ENCODE peak calls at places on chromosomes 2 and 18, in ten cellular contexts. P, M, S, Q, X, C, L, K, R and N are unnamed samples. For H3K4me1, the result is how much of the 10 kb centered on the place peaks cover.

GRCh38 chr2:127671557-127672302 is 3.6 kb downstream of the LIMS2 start:
- DNase-seq in C (no peak), L (no peak), Q (no peak), P (no peak), R (no peak), K (no peak), S (no peak), M (no peak), X (no peak), N (no peak)

GRCh38 chr18:63082661-63083531 is 236.7 kb downstream of the BCL2 start:
- DNase-seq in L (no peak), R (no peak), P (no peak), X (no peak), M (no peak), C (no peak), K (no peak), Q (no peak), S (no peak), N (peak)

GRCh38 chr18:57930476-57930875 is 113.5 kb upstream of the NEDD4L start:
- DNase-seq in X (no peak), P (no peak), R (no peak), M (no peak), S (no peak), L (no peak), C (no peak), K (no peak), Q (no peak), N (no peak)

GRCh38 chr2:208985644-208986043 is 438.2 kb upstream of the MAP2 start:
- DNase-seq in Q (no peak), R (no peak), P (no peak), K (no peak), L (no peak), M (no peak), S (no peak), X (no peak), C (no peak), N (no peak)

GRCh38 chr2:176239016-176239415 is 30.2 kb upstream of the MTX2 start:
- DNase-seq in Q (no peak), K (no peak), S (no peak), R (no peak), C (no peak), M (no peak), X (no peak), L (no peak), P (no peak), N (no peak)

GRCh38 chr2:5188636-5189035 is 503.5 kb upstream of the SOX11 start:
- DNase-seq in P (no peak), Q (no peak), L (no peak), S (no peak), M (no peak), X (no peak), R (no peak), C (no peak), K (no peak), N (no peak)

GRCh38 chr2:20617081-20617575 is 33.8 kb downstream of the HS1BP3 start:
- DNase-seq in K (peak), L (no peak), X (no peak), C (no peak), M (peak), S (peak), P (peak), Q (peak), R (peak), N (peak)

GRCh38 chr2:223050900-223051299 is 1.1 kb upstream of the KCNE4 start:
- DNase-seq in K (no peak), C (no peak), X (no peak), P (no peak), Q (no peak), R (no peak), M (no peak), S (no peak), L (no peak), N (no peak)

GRCh38 chr2:229297284-229297683 is 26.2 kb upstream of the PID1 start:
- DNase-seq in C (no peak), Q (no peak), K (no peak), P (no peak), X (no peak), M (no peak), R (no peak), L (no peak), S (peak), N (no peak)

GRCh38 chr2:85318222-85319182 is 9.3 kb downstream of the TGOLN2 start:
- DNase-seq in C (no peak), L (no peak), M (no peak), X (no peak), S (no peak), K (no peak), Q (no peak), P (no peak), R (no peak), N (no peak)

GRCh38 chr2:227860116-227860724 is 11.2 kb upstream of the DAW1 start:
- DNase-seq in M (no peak), K (no peak), S (no peak), C (no peak), X (no peak), R (no peak), L (no peak), Q (no peak), P (no peak), N (no peak)

GRCh38 chr2:199366406-199366805 is 91.3 kb downstream of the SATB2 start:
- DNase-seq in S (no peak), K (no peak), P (no peak), C (no peak), Q (no peak), M (no peak), L (no peak), X (peak), R (no peak), N (no peak)

GRCh38 chr18:34741401-34741800 is 31.3 kb downstream of the DTNA start:
- DNase-seq in M (no peak), Q (no peak), C (no peak), X (no peak), L (no peak), K (no peak), P (no peak), S (no peak), R (no peak), N (no peak)

GRCh38 chr2:128736689-128737545 is 418.2 kb upstream of the HS6ST1 start:
- DNase-seq in S (peak), K (peak), C (no peak), L (peak), Q (peak), R (peak), P (peak), X (peak), M (peak), N (peak)

GRCh38 chr2:39124000-39124769 is 3.3 kb upstream of the SOS1 start:
- DNase-seq in X (peak), Q (peak), M (peak), R (peak), S (peak), C (peak), P (peak), L (peak), K (peak), N (peak)

GRCh38 chr2:39124770-39125075 is 3.9 kb upstream of the SOS1 start:
- DNase-seq in R (no peak), C (no peak), Q (no peak), P (no peak), L (no peak), S (no peak), M (no peak), X (no peak), K (no peak), N (no peak)

GRCh38 chr2:39128919-39129391 is 8.1 kb upstream of the SOS1 start:
- DNase-seq in Q (no peak), L (peak), C (peak), X (peak), S (no peak), M (no peak), R (no peak), P (no peak), K (no peak), N (no peak)

GRCh38 chr2:39123436-39123999 is 2.7 kb upstream of the SOS1 start:
- DNase-seq in M (no peak), X (no peak), L (no peak), C (no peak), R (no peak), K (no peak), Q (no peak), P (no peak), S (no peak), N (no peak)

GRCh38 chr2:39127973-39128372 is 7.1 kb upstream of the SOS1 start:
- DNase-seq in P (no peak), C (peak), M (no peak), S (no peak), Q (no peak), X (no peak), R (no peak), K (no peak), L (peak), N (no peak)
- H3K4me3 ChIP-seq in P (no peak), C (peak), M (no peak), S (no peak), Q (no peak), X (no peak), R (no peak), K (no peak), L (peak), N (no peak)

GRCh38 chr2:121561617-121562268 is 31.1 kb downstream of the RNU4ATAC start:
- DNase-seq in M (no peak), K (no peak), C (no peak), P (no peak), R (no peak), Q (no peak), X (no peak), L (no peak), S (no peak), N (no peak)
- H3K4me1 ChIP-seq in M (under half), K (half or more), C (under half), P (under half), R (under half), Q (under half), X (under half), L (under half), S (under half), N (under half)

GRCh38 chr2:74486141-74486540 is 3.3 kb downstream of the TTC31 start:
- DNase-seq in C (no peak), Q (no peak), P (no peak), L (no peak), R (no peak), K (no peak), X (peak), M (no peak), S (no peak), N (no peak)

GRCh38 chr2:74481961-74482800 is 617 bp downstream of the CCDC142 start:
- DNase-seq in P (peak), S (peak), M (peak), Q (peak), R (peak), X (no peak), C (no peak), L (peak), K (no peak), N (no peak)

GRCh38 chr2:74482801-74483674 is at the start of the genes CCDC142 and TTC31:
- DNase-seq in L (peak), R (peak), X (peak), S (peak), M (peak), K (peak), C (peak), P (peak), Q (peak), N (peak)

GRCh38 chr2:74481432-74481831 is 1.4 kb downstream of the CCDC142 start:
- DNase-seq in L (no peak), M (no peak), K (no peak), S (no peak), X (no peak), R (no peak), C (no peak), Q (no peak), P (no peak), N (no peak)
- H3K4me3 ChIP-seq in L (peak), M (peak), K (peak), S (peak), X (peak), R (peak), C (peak), Q (peak), P (no peak), N (peak)

DNA sequence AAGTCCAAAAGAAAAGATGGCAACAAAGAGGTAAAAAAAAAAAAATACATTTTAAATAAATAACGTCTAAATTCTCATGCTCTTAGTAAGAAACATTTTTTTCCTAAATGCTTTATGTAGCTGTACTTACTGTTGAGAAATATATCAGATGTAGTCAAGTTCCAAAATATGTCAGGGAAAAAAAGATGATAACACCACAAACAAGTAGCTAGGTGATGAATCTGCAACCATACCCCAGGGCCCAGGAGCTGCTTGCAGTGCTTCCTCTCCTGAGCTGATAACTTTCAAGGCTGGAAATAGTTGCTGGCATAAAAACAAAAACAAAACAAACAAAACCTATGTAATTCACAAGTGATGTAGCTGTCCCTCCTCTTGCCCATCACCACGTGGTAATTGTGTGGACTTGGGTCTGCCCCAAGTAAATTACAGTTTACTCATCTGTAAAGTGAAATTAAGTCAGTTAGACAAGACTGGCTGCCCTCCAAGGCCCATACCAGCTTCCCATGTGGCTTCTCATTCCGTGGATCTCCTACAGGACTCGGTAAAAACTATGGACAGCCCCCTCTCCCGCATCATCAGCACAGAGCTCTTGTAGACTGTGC is 82.6 kb downstream of the SP100 start:
- DNase-seq in S (no peak), L (no peak), X (no peak), C (no peak), P (no peak), R (no peak), M (no peak), K (no peak), Q (no peak), N (no peak)
- H3K4me1 ChIP-seq in S (under half), L (under half), X (under half), C (under half), P (under half), R (under half), M (under half), K (under half), Q (under half), N (under half)

GRCh38 chr2:189281151-189281550 is 101.6 kb upstream of the COL5A2 start:
- DNase-seq in L (no peak), M (no peak), X (no peak), S (no peak), R (no peak), Q (no peak), K (no peak), C (no peak), P (no peak), N (no peak)

GRCh38 chr2:189285962-189286648 is 106.5 kb upstream of the COL5A2 start:
- DNase-seq in Q (no peak), R (no peak), L (no peak), C (no peak), X (no peak), M (no peak), S (no peak), K (no peak), P (no peak), N (peak)

GRCh38 chr2:189287363-189287762 is 107.8 kb upstream of the COL5A2 start:
- DNase-seq in S (no peak), K (no peak), X (no peak), P (no peak), Q (no peak), C (no peak), R (no peak), L (no peak), M (no peak), N (no peak)

GRCh38 chr2:189287982-189288494 is 108.5 kb upstream of the COL5A2 start:
- DNase-seq in Q (no peak), K (no peak), C (no peak), S (no peak), P (no peak), R (peak), X (peak), M (peak), L (no peak), N (no peak)

GRCh38 chr2:189285351-189285750 is 105.8 kb upstream of the COL5A2 start:
- DNase-seq in C (no peak), P (no peak), R (no peak), Q (no peak), L (no peak), K (no peak), X (no peak), M (no peak), S (no peak), N (no peak)
- H3K4me3 ChIP-seq in C (no peak), P (no peak), R (no peak), Q (no peak), L (no peak), K (no peak), X (no peak), M (no peak), S (no peak), N (no peak)

GRCh38 chr2:43075054-43075593 is 151.3 kb downstream of the ZFP36L2 start:
- DNase-seq in R (no peak), S (peak), K (peak), P (peak), C (no peak), X (peak), Q (peak), M (no peak), L (no peak), N (peak)
- H3K4me1 ChIP-seq in R (under half), S (under half), K (half or more), P (under half), C (under half), X (half or more), Q (under half), M (under half), L (under half), N (under half)

GRCh38 chr2:196924051-196924450 is 2.5 kb downstream of the PGAP1 start:
- DNase-seq in C (no peak), M (no peak), R (no peak), Q (no peak), K (no peak), L (no peak), P (no peak), X (no peak), S (no peak), N (no peak)
- H3K4me3 ChIP-seq in C (no peak), M (peak), R (peak), Q (peak), K (no peak), L (no peak), P (no peak), X (peak), S (no peak), N (no peak)

DNA sequence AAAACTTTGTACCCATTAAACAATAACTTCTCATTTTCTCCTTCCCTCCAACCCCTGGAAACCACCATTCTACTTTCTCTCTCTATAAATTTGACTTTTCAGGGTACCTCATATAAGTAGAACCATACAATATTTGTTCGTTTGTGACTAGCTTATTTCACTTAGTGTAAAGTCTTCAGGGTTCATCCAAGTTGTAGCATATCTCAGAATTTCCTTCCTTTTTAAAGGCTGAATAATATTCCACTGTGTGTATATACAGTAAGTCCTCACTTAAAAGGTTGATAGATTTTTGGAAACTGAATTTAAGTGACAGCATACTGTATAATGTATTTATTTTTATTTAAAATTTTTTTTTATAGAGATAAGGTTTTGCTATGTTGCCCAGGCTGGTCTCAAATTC is 13.9 kb downstream of the CASP10 start:
- DNase-seq in S (no peak), L (no peak), Q (no peak), X (no peak), R (no peak), P (no peak), M (no peak), K (no peak), C (no peak), N (no peak)
- H3K4me1 ChIP-seq in S (under half), L (under half), Q (under half), X (under half), R (under half), P (under half), M (under half), K (under half), C (under half), N (under half)

GRCh38 chr2:152557273-152557879 is 159.9 kb downstream of the PRPF40A start:
- DNase-seq in X (no peak), P (no peak), C (no peak), Q (no peak), R (no peak), M (no peak), L (no peak), K (no peak), S (no peak), N (no peak)
- H3K4me3 ChIP-seq in X (no peak), P (no peak), C (no peak), Q (no peak), R (no peak), M (no peak), L (no peak), K (no peak), S (no peak), N (no peak)

DNA sequence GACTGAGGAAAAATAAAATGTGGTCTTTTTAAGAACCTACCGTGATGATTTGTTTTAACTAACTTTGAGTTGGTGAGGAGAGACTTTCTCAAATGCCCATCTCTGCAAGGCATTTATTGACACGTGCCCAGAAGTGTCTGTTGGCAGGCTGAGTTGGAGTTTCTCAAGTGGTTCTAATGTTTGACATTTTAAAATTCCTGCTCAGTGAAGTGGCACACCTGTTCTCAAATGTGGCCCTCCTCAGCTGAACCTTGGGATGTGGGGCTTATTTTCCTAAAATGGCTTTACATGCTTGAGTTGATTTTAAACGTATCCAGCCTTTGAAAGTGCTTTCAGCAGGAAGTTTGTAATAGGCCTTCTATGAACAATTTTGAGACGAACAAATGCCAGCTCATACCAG is 876 bp upstream of the CAVIN2 start:
- DNase-seq in Q (no peak), S (peak), X (no peak), K (no peak), C (no peak), P (no peak), M (no peak), L (no peak), R (no peak), N (no peak)
- H3K4me1 ChIP-seq in Q (under half), S (under half), X (half or more), K (under half), C (under half), P (under half), M (under half), L (under half), R (under half), N (under half)